ENCODE peak calls at places on chromosomes 11 and 22, in nine cellular contexts. C is MM.1S; N is left colon; U is hypothalamus; D is AG10803; W is frontal cortex; R is stimulated activated CD4-positive, alpha-beta T cell treated with anti-CD3 and anti-CD28 coated beads, TNF-alpha, amount 100 ng/mL, for 4 hours; H is GM12891; Q is activated T-helper 1 cell treated with anti-CD3 and anti-CD28 coated beads, Interleukin-12 subunit alpha, Interleukin-12 subunit beta, Interleukin-2, Interleukin-4 antibody, amounts not matched to agents 30 ng/mL and 10 ng/mL and 1 ng/mL, durations not matched to agents 14 hours and 24 hours and 36 hours. I is an unnamed sample.

GRCh38 chr11:119614227-119615002 is 114.6 kb downstream of the NECTIN1 start:
- DNase-seq in D (no peak), N (no peak), W (no peak), Q (no peak), H (no peak), C (no peak), U (no peak), R (no peak), I (no peak)

GRCh38 chr11:117410861-117411725 is 83.4 kb downstream of the CEP164 start:
- DNase-seq in W (no peak), U (no peak), H (no peak), C (no peak), D (no peak), N (no peak), Q (no peak), R (no peak), I (no peak)

GRCh38 chr22:27641049-27641790 is 160.3 kb downstream of the MN1 start:
- DNase-seq in H (no peak), Q (no peak), U (no peak), N (no peak), W (no peak), D (no peak), C (no peak), R (no peak), I (no peak)

GRCh38 chr11:86172894-86173293 is 71.7 kb upstream of the EED start:
- DNase-seq in W (no peak), C (no peak), Q (no peak), N (no peak), R (no peak), D (peak; percentile 26), U (no peak), H (no peak), I (no peak)

GRCh38 chr11:129440028-129440630 is 64.5 kb downstream of the BARX2 start:
- DNase-seq in R (no peak), U (no peak), N (no peak), D (no peak), Q (no peak), W (no peak), H (no peak), C (no peak), I (no peak)

GRCh38 chr11:58963551-58964075 is 24.3 kb downstream of the GLYATL1 start:
- DNase-seq in C (no peak), Q (no peak), D (peak; percentile 65), R (no peak), N (no peak), U (no peak), H (no peak), W (no peak), I (no peak)

GRCh38 chr11:86660011-86660595 is 12.3 kb downstream of the ME3 start:
- DNase-seq in R (no peak), N (no peak), Q (no peak), H (no peak), D (peak; percentile 89), C (no peak), W (no peak), U (no peak), I (no peak)

GRCh38 chr22:29023172-29023796 is 38.3 kb downstream of the C22orf31 start:
- DNase-seq in D (no peak), W (no peak), Q (no peak), C (no peak), N (no peak), H (no peak), R (no peak), U (no peak), I (no peak)

GRCh38 chr11:132631956-132632355 is 900.3 kb downstream of the OPCML start:
- DNase-seq in W (no peak), N (no peak), H (no peak), D (peak; percentile 66), C (no peak), R (no peak), U (no peak), Q (no peak), I (no peak)

GRCh38 chr11:70169632-70170031 is 33.5 kb upstream of the FADD start:
- DNase-seq in W (no peak), N (no peak), C (no peak), H (no peak), Q (no peak), R (no peak), U (no peak), D (no peak), I (no peak)

GRCh38 chr11:118705796-118706545 is 26.5 kb upstream of the TREH start:
- DNase-seq in R (no peak), W (no peak), H (no peak), U (no peak), N (no peak), C (no peak), D (no peak), Q (no peak), I (peak; percentile 62)

GRCh38 chr11:71563401-71563800 is 2.0 kb upstream of the KRTAP5-10 start:
- DNase-seq in N (peak; percentile 32), Q (no peak), D (peak; percentile 50), H (peak; percentile 57), C (peak; percentile 38), U (no peak), W (peak; percentile 44), R (no peak), I (peak; percentile 18)

GRCh38 chr11:76792505-76793264 is 9.5 kb downstream of the TSKU start:
- DNase-seq in D (no peak), R (no peak), C (no peak), N (no peak), Q (no peak), W (no peak), H (no peak), U (no peak), I (no peak)

GRCh38 chr11:133669371-133670046 is 137.2 kb upstream of the OPCML start:
- DNase-seq in R (no peak), U (no peak), N (no peak), C (no peak), Q (no peak), D (no peak), W (no peak), H (no peak), I (no peak)

GRCh38 chr11:503179-503981 is 3.7 kb downstream of the RNH1 start:
- DNase-seq in W (peak; percentile 58), U (no peak), N (peak; percentile 43), C (no peak), R (no peak), Q (no peak), H (peak; percentile 82), D (peak; percentile 87), I (peak; percentile 91)

GRCh38 chr22:36999463-36999862 is 19.8 kb downstream of the TST start:
- DNase-seq in W (no peak), C (no peak), Q (no peak), U (no peak), D (no peak), R (no peak), N (no peak), H (no peak), I (no peak)

GRCh38 chr22:34850010-34850409 is 215.9 kb upstream of the ISX start:
- DNase-seq in N (no peak), R (no peak), H (no peak), C (no peak), W (no peak), D (peak; percentile 58), U (no peak), Q (no peak), I (no peak)

GRCh38 chr22:38292694-38293093 is 19.9 kb upstream of the TMEM184B start:
- DNase-seq in C (no peak), N (no peak), H (no peak), Q (no peak), R (no peak), D (no peak), W (no peak), U (no peak), I (no peak)

GRCh38 chr22:32206774-32207758 is 2.2 kb upstream of the RFPL2 start:
- DNase-seq in D (peak; percentile 12), W (no peak), C (peak; percentile 59), N (peak; percentile 58), Q (peak; percentile 30), U (no peak), R (no peak), H (no peak), I (peak; percentile 33)

GRCh38 chr11:63643205-63643604 is 28.0 kb downstream of the ATL3 start:
- DNase-seq in H (no peak), W (no peak), U (no peak), R (no peak), D (no peak), N (no peak), Q (no peak), C (no peak), I (no peak)

GRCh38 chr11:69640260-69640994 is 529 bp upstream of the CCND1 start:
- DNase-seq in H (no peak), U (no peak), C (peak; percentile 40), W (no peak), R (no peak), N (peak; percentile 64), D (no peak), Q (no peak), I (peak; percentile 31)

GRCh38 chr22:44931077-44931540 is 78.7 kb downstream of the PHF21B start:
- DNase-seq in C (no peak), R (no peak), Q (no peak), H (no peak), D (peak; percentile 16), N (peak; percentile 13), W (peak; percentile 49), U (peak; percentile 25), I (peak; percentile 41)

GRCh38 chr11:123653997-123654565 is 343 bp downstream of the SCN3B start:
- DNase-seq in N (peak; percentile 43), R (no peak), H (peak; percentile 62), Q (peak; percentile 14), U (no peak), C (peak; percentile 31), D (peak; percentile 34), W (peak; percentile 22), I (no peak)

GRCh38 chr22:50115693-50116092 is 25.9 kb downstream of the MOV10L1 start:
- DNase-seq in R (no peak), W (no peak), Q (no peak), U (no peak), D (peak; percentile 24), H (no peak), N (no peak), C (no peak), I (no peak)

I was measured in Ammon's horn.